ENCODE peak calls at places on chromosomes 3 and 15, in nine cellular contexts. D is hepatic stellate cell; X is KG1; J is nucleus accumbens; I is activated CD8-positive, alpha-beta memory T cell treated with anti-CD3 and anti-CD28 coated beads for 4 hours; W is GOT3; R is EL; C is mucosa of gallbladder; G is naive thymus-derived CD4-positive, alpha-beta T cell. F is an unnamed sample.
A peak's percentile ranks its signal among the peaks of the same experiment; 100 is the strongest.

GRCh38 chr3:58536501-58537411 is at the start of gene ACOX2:
- DNase-seq in C (peak; percentile 56), W (no peak), R (no peak), D (peak; percentile 66), G (no peak), X (no peak), J (no peak), I (no peak), F (no peak)

GRCh38 chr3:46858456-46858855 is 4.8 kb downstream of the MYL3 start:
- DNase-seq in J (no peak), I (no peak), R (no peak), X (no peak), D (no peak), G (no peak), W (no peak), C (no peak), F (no peak)

GRCh38 chr3:160676547-160677303 is at the start of gene ARL14:
- DNase-seq in D (no peak), I (no peak), J (no peak), C (peak; percentile 70), G (no peak), R (peak; percentile 71), W (no peak), X (no peak), F (no peak)

GRCh38 chr3:140809326-140809725 is 131.5 kb downstream of the TRIM42 start:
- DNase-seq in I (no peak), R (no peak), G (no peak), X (no peak), D (no peak), W (no peak), C (no peak), J (no peak), F (no peak)

GRCh38 chr3:108931025-108931424 is 22.7 kb downstream of the GUCA1C start:
- DNase-seq in X (no peak), G (no peak), C (no peak), D (no peak), I (no peak), W (no peak), J (no peak), R (no peak), F (no peak)

GRCh38 chr3:127152676-127153505 is 40.0 kb upstream of the PRR23E start:
- DNase-seq in I (no peak), D (no peak), J (no peak), C (no peak), W (no peak), X (no peak), R (no peak), G (peak; percentile 6), F (no peak)

GRCh38 chr3:155560594-155560993 is 184.3 kb downstream of the PLCH1 start:
- DNase-seq in D (no peak), G (no peak), W (no peak), I (no peak), C (no peak), X (no peak), R (peak; percentile 19), J (no peak), F (no peak)

GRCh38 chr3:177807150-177807875 is 610.0 kb upstream of the TBL1XR1 start:
- DNase-seq in C (no peak), D (no peak), R (peak; percentile 36), I (no peak), J (no peak), X (no peak), G (no peak), W (no peak), F (no peak)

GRCh38 chr3:155106059-155106458 is 25.9 kb downstream of the MME start:
- DNase-seq in D (no peak), C (no peak), R (no peak), G (no peak), J (no peak), W (no peak), X (no peak), I (no peak), F (no peak)

GRCh38 chr3:31699309-31699953 is 166.7 kb downstream of the STT3B start:
- DNase-seq in J (no peak), W (no peak), C (no peak), I (no peak), R (peak; percentile 49), G (no peak), D (no peak), X (no peak), F (no peak)

GRCh38 chr3:45564172-45564571 is 30.4 kb upstream of the LIMD1 start:
- DNase-seq in G (no peak), I (no peak), R (no peak), X (no peak), J (no peak), W (no peak), C (no peak), D (no peak), F (no peak)

GRCh38 chr3:116045251-116045770 is 400.0 kb downstream of the LSAMP start:
- DNase-seq in C (no peak), I (no peak), G (no peak), W (no peak), J (no peak), D (no peak), X (no peak), R (no peak), F (no peak)

GRCh38 chr3:174099724-174100123 is 702.2 kb downstream of the NLGN1 start:
- DNase-seq in J (no peak), R (no peak), C (no peak), D (no peak), X (no peak), G (no peak), W (no peak), I (no peak), F (no peak)

GRCh38 chr15:68218847-68219798 is 10.4 kb downstream of the CLN6 start:
- DNase-seq in D (no peak), X (no peak), I (no peak), J (no peak), G (no peak), W (no peak), R (no peak), C (no peak), F (no peak)

GRCh38 chr3:121274411-121274810 is 271.4 kb downstream of the POLQ start:
- DNase-seq in J (no peak), G (no peak), D (no peak), I (no peak), W (no peak), X (no peak), C (no peak), R (no peak), F (no peak)

GRCh38 chr15:32908135-32908801 is 190.5 kb downstream of the GREM1 start:
- DNase-seq in G (no peak), J (no peak), D (no peak), W (no peak), R (no peak), C (peak; percentile 28), I (no peak), X (no peak), F (no peak)

GRCh38 chr15:99707481-99708270 is 25.6 kb downstream of the LYSMD4 start:
- DNase-seq in D (no peak), R (peak; percentile 68), X (no peak), G (peak; percentile 67), C (no peak), J (no peak), W (no peak), I (no peak), F (no peak)

GRCh38 chr15:52783191-52783829 is 6.8 kb downstream of the ONECUT1 start:
- DNase-seq in D (no peak), X (no peak), I (no peak), G (no peak), J (no peak), R (no peak), W (no peak), C (peak; percentile 53), F (no peak)

GRCh38 chr3:100456745-100457144 is 35.7 kb upstream of the TMEM45A start:
- DNase-seq in C (no peak), G (no peak), D (no peak), J (no peak), W (no peak), I (no peak), R (no peak), X (no peak), F (no peak)

GRCh38 chr3:196650740-196651311 is 11.3 kb downstream of the NRROS start:
- DNase-seq in J (no peak), I (no peak), G (no peak), W (peak; percentile 43), C (peak; percentile 62), D (peak; percentile 99), X (no peak), R (peak; percentile 96), F (no peak)

GRCh38 chr15:73051402-73051810 is 857 bp upstream of the NEO1 start:
- DNase-seq in X (no peak), G (peak; percentile 18), J (no peak), W (no peak), I (no peak), D (no peak), C (no peak), R (no peak), F (no peak)

GRCh38 chr3:130934442-130935089 is 40.7 kb downstream of the ATP2C1 start:
- DNase-seq in X (no peak), J (no peak), W (no peak), D (no peak), C (no peak), I (no peak), G (no peak), R (no peak), F (no peak)

F was measured in CD4-positive, alpha-beta memory T cell.